ENCODE peak calls at places on chromosomes 3 and 15, in six cellular contexts. M, S, Q, J, N and C are unnamed samples.
A peak's percentile ranks its signal among the peaks of the same experiment; 100 is the strongest.

GRCh38 chr15:100920516-100921135 is 1.5 kb downstream of the LRRK1 start:
- DNase-seq in M (no peak), S (no peak), Q (no peak), J (no peak), N (no peak), C (no peak)

GRCh38 chr3:178078933-178079332 is 457.3 kb upstream of the KCNMB2 start:
- DNase-seq in M (peak; percentile 99), S (no peak), Q (no peak), J (no peak), N (no peak), C (no peak)

GRCh38 chr15:67148196-67148701 is 82.8 kb downstream of the SMAD3 start:
- DNase-seq in M (peak; percentile 71), S (peak; percentile 90), Q (no peak), J (no peak), N (peak; percentile 45), C (peak; percentile 73)

GRCh38 chr3:64650096-64650622 is 37.6 kb downstream of the ADAMTS9 start:
- DNase-seq in M (peak; percentile 90), S (no peak), Q (no peak), J (no peak), N (no peak), C (no peak)

GRCh38 chr3:188156051-188156450 is 2.1 kb downstream of the LPP start:
- DNase-seq in M (no peak), S (no peak), Q (no peak), J (no peak), N (no peak), C (no peak)

GRCh38 chr3:33664195-33664594 is 53.9 kb downstream of the CLASP2 start:
- DNase-seq in M (peak; percentile 72), S (no peak), Q (no peak), J (no peak), N (no peak), C (peak; percentile 80)

GRCh38 chr3:15578272-15578671 is 23.1 kb downstream of the HACL1 start:
- DNase-seq in M (no peak), S (no peak), Q (no peak), J (no peak), N (no peak), C (peak; percentile 9)

GRCh38 chr3:32961189-32961715 is 9.8 kb downstream of the CCR4 start:
- DNase-seq in M (no peak), S (no peak), Q (no peak), J (no peak), N (no peak), C (no peak)

GRCh38 chr3:64552160-64552559 is 135.6 kb downstream of the ADAMTS9 start:
- DNase-seq in M (no peak), S (peak; percentile 38), Q (no peak), J (no peak), N (peak; percentile 16), C (no peak)

GRCh38 chr3:102068327-102068726 is 219.0 kb downstream of the NFKBIZ start:
- DNase-seq in M (peak; percentile 49), S (no peak), Q (no peak), J (no peak), N (no peak), C (no peak)

GRCh38 chr15:90419738-90420487 is 31.9 kb downstream of the IQGAP1 start:
- DNase-seq in M (peak; percentile 80), S (peak; percentile 41), Q (peak; percentile 19), J (no peak), N (no peak), C (no peak)

GRCh38 chr3:132255041-132255745 is 62.0 kb upstream of the ACP3 start:
- DNase-seq in M (no peak), S (peak; percentile 58), Q (no peak), J (no peak), N (no peak), C (no peak)

GRCh38 chr15:25684521-25685215 is 178.5 kb downstream of the ATP10A start:
- DNase-seq in M (no peak), S (no peak), Q (no peak), J (no peak), N (no peak), C (no peak)

GRCh38 chr3:194977341-194977740 is 291.7 kb downstream of the FAM43A start:
- DNase-seq in M (no peak), S (no peak), Q (no peak), J (no peak), N (no peak), C (no peak)

GRCh38 chr15:77627067-77627466 is 5.6 kb downstream of the LINGO1 start:
- DNase-seq in M (no peak), S (no peak), Q (no peak), J (no peak), N (no peak), C (no peak)

GRCh38 chr3:11567516-11568467 is 75.9 kb downstream of the VGLL4 start:
- DNase-seq in M (peak; percentile 87), S (peak; percentile 56), Q (no peak), J (no peak), N (no peak), C (no peak)

GRCh38 chr3:40970067-40970466 is 229.2 kb upstream of the CTNNB1 start:
- DNase-seq in M (no peak), S (no peak), Q (no peak), J (no peak), N (no peak), C (no peak)

GRCh38 chr15:63048986-63049665 is 6.6 kb downstream of the TPM1 start:
- DNase-seq in M (peak; percentile 62), S (peak; percentile 85), Q (no peak), J (peak; percentile 30), N (peak; percentile 67), C (peak; percentile 52)

GRCh38 chr3:185253645-185254410 is at the start of gene EHHADH:
- DNase-seq in M (peak; percentile 70), S (peak; percentile 61), Q (no peak), J (peak; percentile 83), N (peak; percentile 64), C (peak; percentile 83)

GRCh38 chr3:45596290-45596791 is 1.8 kb downstream of the LIMD1 start:
- DNase-seq in M (no peak), S (no peak), Q (peak; percentile 84), J (no peak), N (no peak), C (peak; percentile 23)

GRCh38 chr3:155064920-155065319 is 15.2 kb upstream of the MME start:
- DNase-seq in M (no peak), S (no peak), Q (no peak), J (no peak), N (no peak), C (no peak)

GRCh38 chr15:73134196-73134595 is 81.9 kb downstream of the NEO1 start:
- DNase-seq in M (no peak), S (no peak), Q (no peak), J (no peak), N (no peak), C (no peak)

GRCh38 chr15:91779960-91780359 is 73.5 kb upstream of the SLCO3A1 start:
- DNase-seq in M (no peak), S (no peak), Q (no peak), J (no peak), N (no peak), C (no peak)

GRCh38 chr3:50125541-50126286 is 29.4 kb upstream of the SEMA3F start:
- DNase-seq in M (no peak), S (no peak), Q (no peak), J (no peak), N (no peak), C (no peak)

GRCh38 chr3:89186446-89186845 is 79.0 kb downstream of the EPHA3 start:
- DNase-seq in M (no peak), S (no peak), Q (no peak), J (no peak), N (no peak), C (no peak)

GRCh38 chr3:44078863-44079262 is 162.8 kb upstream of the TOPAZ1 start:
- DNase-seq in M (no peak), S (no peak), Q (no peak), J (no peak), N (no peak), C (no peak)

GRCh38 chr3:150868282-150868681 is 37.0 kb downstream of the MINDY4B start:
- DNase-seq in M (no peak), S (peak; percentile 22), Q (no peak), J (no peak), N (no peak), C (no peak)

DNA sequence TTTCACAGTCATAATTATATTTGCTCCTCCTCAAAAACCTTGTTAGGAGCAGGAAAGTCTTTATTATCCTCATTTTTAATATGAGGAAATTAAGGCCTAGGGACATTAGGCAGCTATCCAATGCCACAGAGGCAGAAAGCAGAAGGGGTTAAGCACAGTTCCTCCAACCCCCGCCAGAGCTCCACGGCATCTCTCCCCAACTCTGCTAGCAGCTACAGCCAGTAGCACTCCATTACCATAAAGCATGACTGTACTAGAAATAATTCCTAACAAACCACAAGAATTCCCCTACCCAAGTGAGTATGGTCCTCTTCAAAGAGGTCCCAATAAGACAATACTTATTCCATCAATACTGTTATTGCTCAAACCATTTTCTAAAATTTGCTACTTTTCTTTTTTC is 9.8 kb downstream of the HEG1 start:
- DNase-seq in M (no peak), S (no peak), Q (no peak), J (no peak), N (no peak), C (no peak)
- TF ChIP-seq MYC in M (no peak), S (no peak), Q (no peak), J (no peak), N (no peak), C (no peak)

GRCh38 chr15:83163032-83163431 is 44.6 kb downstream of the HDGFL3 start:
- DNase-seq in M (peak; percentile 12), S (no peak), Q (no peak), J (no peak), N (no peak), C (no peak)

GRCh38 chr15:83158393-83158792 is 49.2 kb downstream of the HDGFL3 start:
- DNase-seq in M (no peak), S (no peak), Q (no peak), J (no peak), N (peak; percentile 3), C (no peak)

GRCh38 chr15:83164409-83165404 is 42.9 kb downstream of the HDGFL3 start:
- DNase-seq in M (peak; percentile 80), S (no peak), Q (no peak), J (no peak), N (no peak), C (no peak)

GRCh38 chr15:83155937-83156336 is 48.5 kb downstream of the TM6SF1 start:
- DNase-seq in M (no peak), S (no peak), Q (no peak), J (no peak), N (no peak), C (no peak)

GRCh38 chr15:83160741-83161140 is 46.9 kb downstream of the HDGFL3 start:
- DNase-seq in M (no peak), S (no peak), Q (no peak), J (no peak), N (no peak), C (no peak)
- TF ChIP-seq CTCF in M (no peak), S (no peak), Q (no peak), J (no peak), N (no peak), C (no peak)

GRCh38 chr15:95097366-95097765 is 866.0 kb downstream of the MCTP2 start:
- DNase-seq in M (no peak), S (no peak), Q (no peak), J (no peak), N (no peak), C (no peak)
- TF ChIP-seq POLR2A in M (no peak), S (no peak), Q (no peak), J (no peak), N (no peak), C (no peak)

GRCh38 chr15:33016405-33017024 is 178.0 kb downstream of the FMN1 start:
- DNase-seq in M (no peak), S (no peak), Q (no peak), J (no peak), N (no peak), C (no peak)
- TF ChIP-seq MYC in M (no peak), S (no peak), Q (no peak), J (no peak), N (no peak), C (no peak)